ENCODE peak calls at places on chromosomes 13 and 19, in seven cellular contexts. V, N, X, C, A, K and P are unnamed samples.
A peak's percentile ranks its signal among the peaks of the same experiment; 100 is the strongest.

GRCh38 chr13:47426126-47426849 is 529.4 kb upstream of the HTR2A start:
- ATAC-seq in V (peak; percentile 58), N (no peak), X (peak; percentile 84), C (no peak), A (no peak), K (no peak), P (no peak)

GRCh38 chr13:40082644-40083043 is 427.2 kb downstream of the COG6 start:
- ATAC-seq in V (peak; percentile 32), N (no peak), X (peak; percentile 34), C (no peak), A (no peak), K (no peak), P (no peak)

GRCh38 chr19:3243851-3244700 is 19.6 kb downstream of the CELF5 start:
- ATAC-seq in V (no peak), N (peak; percentile 57), X (no peak), C (no peak), A (no peak), K (no peak), P (peak; percentile 38)

GRCh38 chr19:34173145-34173956 is 1.0 kb downstream of the LSM14A start:
- ATAC-seq in V (peak; percentile 33), N (peak; percentile 10), X (peak; percentile 22), C (no peak), A (no peak), K (no peak), P (peak; percentile 1)

GRCh38 chr19:14116918-14117578 is 514 bp downstream of the PRKACA start:
- ATAC-seq in V (no peak), N (no peak), X (no peak), C (no peak), A (peak; percentile 1), K (peak; percentile 2), P (peak; percentile 2)

GRCh38 chr13:109874444-109874920 is 88.1 kb upstream of the IRS2 start:
- ATAC-seq in V (no peak), N (no peak), X (peak; percentile 7), C (no peak), A (no peak), K (no peak), P (no peak)

GRCh38 chr13:90454002-90454636 is 893.4 kb upstream of the MIR17HG start:
- ATAC-seq in V (no peak), N (no peak), X (no peak), C (no peak), A (no peak), K (no peak), P (no peak)

GRCh38 chr13:95246292-95247082 is 54.8 kb downstream of the ABCC4 start:
- ATAC-seq in V (no peak), N (no peak), X (no peak), C (no peak), A (no peak), K (no peak), P (no peak)

GRCh38 chr13:31224174-31224669 is 24.4 kb downstream of the B3GLCT start:
- ATAC-seq in V (no peak), N (no peak), X (no peak), C (no peak), A (no peak), K (no peak), P (no peak)

GRCh38 chr19:39144487-39145071 is 19.0 kb downstream of the PAK4 start:
- ATAC-seq in V (peak; percentile 56), N (no peak), X (peak; percentile 71), C (no peak), A (no peak), K (no peak), P (no peak)

GRCh38 chr13:79810671-79811070 is 329.7 kb downstream of the NDFIP2 start:
- ATAC-seq in V (no peak), N (no peak), X (no peak), C (no peak), A (no peak), K (no peak), P (no peak)

GRCh38 chr19:2728783-2729387 is 7.7 kb upstream of the DIRAS1 start:
- ATAC-seq in V (no peak), N (no peak), X (no peak), C (peak; percentile 25), A (no peak), K (no peak), P (no peak)

GRCh38 chr19:3024509-3024869 is 4.6 kb downstream of the TLE2 start:
- ATAC-seq in V (no peak), N (peak; percentile 34), X (no peak), C (no peak), A (peak; percentile 79), K (peak; percentile 88), P (peak; percentile 91)

GRCh38 chr13:28603033-28603664 is 55.8 kb upstream of the POMP start:
- ATAC-seq in V (no peak), N (no peak), X (peak; percentile 54), C (no peak), A (no peak), K (no peak), P (no peak)

GRCh38 chr19:4052993-4053422 is 13.7 kb downstream of the ZBTB7A start:
- ATAC-seq in V (no peak), N (no peak), X (no peak), C (no peak), A (no peak), K (no peak), P (no peak)

GRCh38 chr13:29924951-29925350 is 74.5 kb upstream of the UBL3 start:
- ATAC-seq in V (no peak), N (no peak), X (no peak), C (no peak), A (no peak), K (no peak), P (no peak)

GRCh38 chr19:38448225-38448624 is 14.7 kb downstream of the RYR1 start:
- ATAC-seq in V (no peak), N (no peak), X (no peak), C (no peak), A (no peak), K (no peak), P (no peak)

GRCh38 chr13:99655351-99656091 is 154.2 kb downstream of the TM9SF2 start:
- ATAC-seq in V (no peak), N (no peak), X (no peak), C (no peak), A (peak; percentile 82), K (peak; percentile 75), P (peak; percentile 82)

GRCh38 chr13:40208517-40208916 is 457.9 kb downstream of the FOXO1 start:
- ATAC-seq in V (no peak), N (no peak), X (no peak), C (no peak), A (no peak), K (no peak), P (no peak)

GRCh38 chr13:91601273-91601672 is 202.9 kb downstream of the GPC5 start:
- ATAC-seq in V (no peak), N (no peak), X (no peak), C (no peak), A (no peak), K (no peak), P (no peak)

GRCh38 chr19:50362656-50363424 is 2.6 kb downstream of the NAPSA start:
- ATAC-seq in V (no peak), N (no peak), X (no peak), C (no peak), A (no peak), K (peak; percentile 17), P (peak; percentile 68)

GRCh38 chr13:97945342-97945741 is 8.1 kb upstream of the IPO5 start:
- ATAC-seq in V (no peak), N (no peak), X (no peak), C (no peak), A (no peak), K (no peak), P (no peak)

GRCh38 chr13:42354246-42355117 is 82.5 kb downstream of the AKAP11 start:
- ATAC-seq in V (peak; percentile 65), N (peak; percentile 84), X (peak; percentile 45), C (peak; percentile 76), A (peak; percentile 69), K (peak; percentile 71), P (peak; percentile 75)

GRCh38 chr13:52686381-52686780 is 33.7 kb downstream of the SUGT1 start:
- ATAC-seq in V (no peak), N (no peak), X (no peak), C (no peak), A (no peak), K (peak; percentile 40), P (no peak)

GRCh38 chr13:50071399-50071798 is 56.2 kb downstream of the KCNRG start:
- ATAC-seq in V (peak; percentile 57), N (no peak), X (no peak), C (no peak), A (no peak), K (no peak), P (no peak)

GRCh38 chr13:40814803-40815202 is 25.4 kb downstream of the SLC25A15 start:
- ATAC-seq in V (no peak), N (no peak), X (no peak), C (no peak), A (no peak), K (no peak), P (no peak)

GRCh38 chr13:106314417-106314816 is 221.0 kb downstream of the EFNB2 start:
- ATAC-seq in V (no peak), N (no peak), X (no peak), C (no peak), A (no peak), K (no peak), P (no peak)

GRCh38 chr13:77859450-77859849 is 59.2 kb downstream of the EDNRB start:
- ATAC-seq in V (peak; percentile 73), N (no peak), X (peak; percentile 64), C (no peak), A (no peak), K (no peak), P (no peak)